ENCODE peak calls at places on chromosomes 3 and 15, in four cellular contexts. One of them, this sample, is unnamed.

GRCh38 chr15:80418892-80419537 is 14.8 kb downstream of the ARNT2 start:
- DNase-seq in A549: peak
- DNase-seq in colonic mucosa: no peak
- DNase-seq in EH: peak
- DNase-seq in this sample: no peak

GRCh38 chr3:173618703-173619102 is 221.2 kb downstream of the NLGN1 start:
- DNase-seq in A549: no peak
- DNase-seq in EH: no peak
- DNase-seq in colonic mucosa: no peak
- DNase-seq in this sample: no peak

GRCh38 chr15:77186518-77187095 is 115.7 kb upstream of the TSPAN3 start:
- DNase-seq in EH: peak
- DNase-seq in A549: peak
- DNase-seq in colonic mucosa: no peak
- DNase-seq in this sample: no peak

GRCh38 chr3:45537960-45538640 is 56.5 kb upstream of the LIMD1 start:
- DNase-seq in A549: no peak
- DNase-seq in colonic mucosa: no peak
- DNase-seq in EH: peak
- DNase-seq in this sample: peak

GRCh38 chr3:96831175-96831574 is 16.8 kb downstream of the EPHA6 start:
- DNase-seq in EH: no peak
- DNase-seq in A549: no peak
- DNase-seq in colonic mucosa: no peak
- DNase-seq in this sample: no peak

GRCh38 chr3:12317914-12318313 is 29.0 kb downstream of the PPARG start:
- DNase-seq in EH: no peak
- DNase-seq in A549: no peak
- DNase-seq in colonic mucosa: no peak
- DNase-seq in this sample: no peak

GRCh38 chr3:71130516-71131384 is 452.8 kb downstream of the FOXP1 start:
- DNase-seq in A549: peak
- DNase-seq in EH: peak
- DNase-seq in colonic mucosa: peak
- DNase-seq in this sample: peak

GRCh38 chr15:52797625-52798501 is 7.7 kb upstream of the ONECUT1 start:
- DNase-seq in colonic mucosa: no peak
- DNase-seq in EH: no peak
- DNase-seq in A549: no peak
- DNase-seq in this sample: no peak

GRCh38 chr3:195892355-195893120 is 15.8 kb downstream of the TNK2 start:
- DNase-seq in colonic mucosa: no peak
- DNase-seq in EH: peak
- DNase-seq in A549: no peak
- DNase-seq in this sample: peak

GRCh38 chr15:66739287-66739686 is 37.3 kb downstream of the SMAD6 start:
- DNase-seq in A549: no peak
- DNase-seq in colonic mucosa: no peak
- DNase-seq in EH: no peak
- DNase-seq in this sample: no peak

GRCh38 chr3:25448750-25449684 is 21.0 kb downstream of the RARB start:
- DNase-seq in A549: peak
- DNase-seq in colonic mucosa: peak
- DNase-seq in EH: peak
- DNase-seq in this sample: peak

GRCh38 chr15:76206325-76206976 is 104.8 kb downstream of the ETFA start:
- DNase-seq in colonic mucosa: peak
- DNase-seq in A549: peak
- DNase-seq in EH: no peak
- DNase-seq in this sample: peak

GRCh38 chr15:56040081-56041035 is 46.9 kb upstream of the NEDD4 start:
- DNase-seq in A549: peak
- DNase-seq in colonic mucosa: peak
- DNase-seq in EH: peak
- DNase-seq in this sample: no peak

GRCh38 chr15:82778755-82779154 is 27.1 kb downstream of the FSD2 start:
- DNase-seq in A549: no peak
- DNase-seq in EH: no peak
- DNase-seq in colonic mucosa: no peak
- DNase-seq in this sample: no peak

GRCh38 chr3:128107809-128108208 is 15.8 kb downstream of the RUVBL1 start:
- DNase-seq in EH: no peak
- DNase-seq in A549: no peak
- DNase-seq in colonic mucosa: no peak
- DNase-seq in this sample: peak

GRCh38 chr3:139309046-139309660 is 34.7 kb upstream of the MRPS22 start:
- DNase-seq in A549: no peak
- DNase-seq in colonic mucosa: no peak
- DNase-seq in EH: peak
- DNase-seq in this sample: no peak

GRCh38 chr3:50237133-50237651 is 1.2 kb downstream of the GNAI2 start:
- DNase-seq in A549: no peak
- DNase-seq in EH: peak
- DNase-seq in colonic mucosa: no peak
- DNase-seq in this sample: peak

GRCh38 chr3:45078910-45079522 is 52.9 kb downstream of the CLEC3B start:
- DNase-seq in colonic mucosa: peak
- DNase-seq in EH: no peak
- DNase-seq in A549: peak
- DNase-seq in this sample: no peak

GRCh38 chr3:188468196-188468595 is 314.2 kb downstream of the LPP start:
- DNase-seq in colonic mucosa: no peak
- DNase-seq in A549: no peak
- DNase-seq in EH: peak
- DNase-seq in this sample: no peak

GRCh38 chr3:127999509-128000106 is 52.6 kb upstream of the SEC61A1 start:
- DNase-seq in EH: no peak
- DNase-seq in A549: no peak
- DNase-seq in colonic mucosa: no peak
- DNase-seq in this sample: no peak

GRCh38 chr3:187913617-187914033 is 168.4 kb upstream of the BCL6 start:
- DNase-seq in EH: peak
- DNase-seq in A549: peak
- DNase-seq in colonic mucosa: peak
- DNase-seq in this sample: no peak

GRCh38 chr3:159091936-159092335 is 290.1 kb downstream of the MFSD1 start:
- DNase-seq in EH: peak
- DNase-seq in A549: no peak
- DNase-seq in colonic mucosa: no peak
- DNase-seq in this sample: no peak

GRCh38 chr3:46286936-46287335 is 44.7 kb downstream of the CCR3 start:
- DNase-seq in A549: no peak
- DNase-seq in colonic mucosa: no peak
- DNase-seq in EH: no peak
- DNase-seq in this sample: no peak

GRCh38 chr3:105365536-105366301 is 990 bp upstream of the ALCAM start:
- DNase-seq in A549: peak
- DNase-seq in colonic mucosa: peak
- DNase-seq in EH: peak
- DNase-seq in this sample: peak

GRCh38 chr3:114504941-114505632 is 211.3 kb downstream of the TIGIT start:
- DNase-seq in A549: no peak
- DNase-seq in colonic mucosa: no peak
- DNase-seq in EH: peak
- DNase-seq in this sample: no peak

GRCh38 chr3:117745516-117745915 is 1035.9 kb downstream of the TUSC7 start:
- DNase-seq in EH: no peak
- DNase-seq in A549: no peak
- DNase-seq in colonic mucosa: no peak
- DNase-seq in this sample: no peak

GRCh38 chr3:132225664-132226063 is 91.5 kb upstream of the ACP3 start:
- DNase-seq in A549: peak
- DNase-seq in EH: no peak
- DNase-seq in colonic mucosa: no peak
- DNase-seq in this sample: no peak

GRCh38 chr3:119240101-119240581 is 537 bp downstream of the B4GALT4 start:
- DNase-seq in A549: peak
- DNase-seq in EH: peak
- DNase-seq in colonic mucosa: peak
- DNase-seq in this sample: peak

GRCh38 chr15:27422997-27423396 is 452.0 kb downstream of the GABRG3 start:
- DNase-seq in EH: no peak
- DNase-seq in A549: no peak
- DNase-seq in colonic mucosa: no peak
- DNase-seq in this sample: no peak

GRCh38 chr3:139982404-139982803 is 47.4 kb downstream of the CLSTN2 start:
- DNase-seq in colonic mucosa: no peak
- DNase-seq in A549: no peak
- DNase-seq in EH: no peak
- DNase-seq in this sample: no peak

GRCh38 chr3:189392969-189393368 is 221.2 kb downstream of the TPRG1 start:
- DNase-seq in colonic mucosa: peak
- DNase-seq in A549: peak
- DNase-seq in EH: no peak
- DNase-seq in this sample: no peak

GRCh38 chr3:65265511-65265910 is 577.7 kb upstream of the ADAMTS9 start:
- DNase-seq in EH: no peak
- DNase-seq in colonic mucosa: no peak
- DNase-seq in A549: no peak
- DNase-seq in this sample: no peak

GRCh38 chr15:73851679-73852078 is 21.7 kb upstream of the TBC1D21 start:
- DNase-seq in colonic mucosa: peak
- DNase-seq in A549: peak
- DNase-seq in EH: peak
- DNase-seq in this sample: peak

GRCh38 chr3:31926543-31926942 is 54.5 kb downstream of the OSBPL10 start:
- DNase-seq in colonic mucosa: no peak
- DNase-seq in A549: no peak
- DNase-seq in EH: no peak
- DNase-seq in this sample: no peak

GRCh38 chr3:194586839-194587238 is 46.4 kb downstream of the TMEM44 start:
- DNase-seq in A549: no peak
- DNase-seq in colonic mucosa: no peak
- DNase-seq in EH: peak
- DNase-seq in this sample: no peak

GRCh38 chr3:52887166-52887565 is 10.2 kb downstream of the STIMATE start:
- DNase-seq in EH: no peak
- DNase-seq in colonic mucosa: no peak
- DNase-seq in A549: no peak
- DNase-seq in this sample: no peak

GRCh38 chr15:81265256-81265943 is 58.5 kb downstream of the STARD5 start:
- DNase-seq in colonic mucosa: no peak
- DNase-seq in EH: no peak
- DNase-seq in A549: no peak
- DNase-seq in this sample: no peak

This sample was measured in right cardiac atrium.